ENCODE peak calls at places on chromosomes 4 and X, in five cellular contexts. Q, T, D, G and I are unnamed samples.

GRCh38 chrX:40061871-40062524 is 35.8 kb downstream of the BCOR start:
- DNase-seq in Q (no peak), T (no peak), D (peak; percentile 43), G (no peak), I (no peak)

GRCh38 chrX:49171752-49172279 is at the start of gene PLP2:
- DNase-seq in Q (peak; percentile 79), T (no peak), D (peak; percentile 89), G (peak; percentile 75), I (peak; percentile 58)

GRCh38 chr4:87068591-87069021 is 133.8 kb downstream of the AFF1 start:
- DNase-seq in Q (no peak), T (no peak), D (no peak), G (no peak), I (no peak)

GRCh38 chr4:121380448-121381147 is at the start of gene QRFPR:
- DNase-seq in Q (no peak), T (no peak), D (peak; percentile 81), G (no peak), I (no peak)

GRCh38 chrX:149151805-149152757 is 353.0 kb downstream of the IDS start:
- DNase-seq in Q (no peak), T (no peak), D (no peak), G (no peak), I (no peak)

GRCh38 chr4:140187316-140187695 is 33.3 kb upstream of the MAML3 start:
- DNase-seq in Q (no peak), T (no peak), D (no peak), G (no peak), I (no peak)

GRCh38 chr4:170137466-170137865 is 47.7 kb upstream of the AADAT start:
- DNase-seq in Q (no peak), T (no peak), D (no peak), G (no peak), I (no peak)

GRCh38 chr4:77697860-77698599 is 92.4 kb downstream of the CXCL13 start:
- DNase-seq in Q (peak; percentile 53), T (peak; percentile 10), D (no peak), G (no peak), I (peak; percentile 56)

GRCh38 chrX:20284992-20285391 is 18.3 kb upstream of the RPS6KA3 start:
- DNase-seq in Q (no peak), T (no peak), D (no peak), G (no peak), I (no peak)

GRCh38 chr4:102423375-102423774 is 77.8 kb upstream of the NFKB1 start:
- DNase-seq in Q (no peak), T (no peak), D (no peak), G (no peak), I (no peak)

GRCh38 chr4:3690576-3691152 is 75.5 kb upstream of the ADRA2C start:
- DNase-seq in Q (no peak), T (no peak), D (peak; percentile 72), G (no peak), I (no peak)

DNA sequence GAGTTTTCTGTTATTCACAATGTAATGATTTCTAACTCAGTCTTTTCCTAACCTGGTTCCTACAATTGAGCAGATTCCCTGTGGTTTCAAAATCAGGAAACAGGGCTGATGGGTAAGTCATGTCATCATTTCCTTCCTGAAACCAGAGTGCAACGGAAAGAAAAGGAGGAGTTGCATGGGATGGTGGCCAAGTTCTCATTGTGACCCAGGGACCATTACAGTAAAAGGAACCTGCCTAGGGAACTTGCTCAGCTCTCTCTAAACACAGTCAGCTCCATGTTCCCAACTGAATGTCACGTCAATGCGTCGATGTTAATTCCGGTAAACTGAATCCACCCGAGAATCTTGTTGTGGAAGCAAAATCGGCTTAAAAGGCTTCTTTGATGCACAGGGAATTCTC is 51.2 kb downstream of the LGI2 start:
- DNase-seq in Q (peak; percentile 20), T (no peak), D (no peak), G (peak; percentile 48), I (no peak)
- TF ChIP-seq EP300 in Q (peak; percentile 9), T (no peak), D (peak; percentile 91), G (peak; percentile 12), I (peak; percentile 8)

GRCh38 chr4:81049861-81050423 is 19.4 kb downstream of the BMP3 start:
- DNase-seq in Q (no peak), T (no peak), D (no peak), G (no peak), I (no peak)
- H3K4me3 ChIP-seq in Q (no peak overlapping the region), T (no peak overlapping the region), D (no peak overlapping the region), G (no peak overlapping the region), I (no peak overlapping the region)

GRCh38 chr4:95181446-95182306 is 367.1 kb downstream of the UNC5C start:
- DNase-seq in Q (no peak), T (no peak), D (peak; percentile 27), G (no peak), I (no peak)
- TF ChIP-seq EP300 in Q (no peak), T (no peak), D (no peak), G (no peak), I (no peak)

GRCh38 chr4:134687646-134688628 is 486.3 kb upstream of the PABPC4L start:
- DNase-seq in Q (no peak), T (no peak), D (no peak), G (no peak), I (no peak)
- H3K4me3 ChIP-seq in Q (no peak overlapping the region), T (no peak overlapping the region), D (no peak overlapping the region), G (no peak overlapping the region), I (no peak overlapping the region)

GRCh38 chr4:6269400-6269650 is 325 bp upstream of the WFS1 start:
- DNase-seq in Q (no peak), T (no peak), D (no peak), G (no peak), I (no peak)

GRCh38 chr4:6268650-6269399 is 825 bp upstream of the WFS1 start:
- DNase-seq in Q (no peak), T (no peak), D (no peak), G (no peak), I (no peak)

GRCh38 chr4:6270691-6271121 is 1.1 kb downstream of the WFS1 start:
- DNase-seq in Q (no peak), T (no peak), D (no peak), G (peak; percentile 54), I (no peak)

GRCh38 chr4:6271206-6271605 is 1.6 kb downstream of the WFS1 start:
- DNase-seq in Q (no peak), T (no peak), D (no peak), G (no peak), I (no peak)

DNA sequence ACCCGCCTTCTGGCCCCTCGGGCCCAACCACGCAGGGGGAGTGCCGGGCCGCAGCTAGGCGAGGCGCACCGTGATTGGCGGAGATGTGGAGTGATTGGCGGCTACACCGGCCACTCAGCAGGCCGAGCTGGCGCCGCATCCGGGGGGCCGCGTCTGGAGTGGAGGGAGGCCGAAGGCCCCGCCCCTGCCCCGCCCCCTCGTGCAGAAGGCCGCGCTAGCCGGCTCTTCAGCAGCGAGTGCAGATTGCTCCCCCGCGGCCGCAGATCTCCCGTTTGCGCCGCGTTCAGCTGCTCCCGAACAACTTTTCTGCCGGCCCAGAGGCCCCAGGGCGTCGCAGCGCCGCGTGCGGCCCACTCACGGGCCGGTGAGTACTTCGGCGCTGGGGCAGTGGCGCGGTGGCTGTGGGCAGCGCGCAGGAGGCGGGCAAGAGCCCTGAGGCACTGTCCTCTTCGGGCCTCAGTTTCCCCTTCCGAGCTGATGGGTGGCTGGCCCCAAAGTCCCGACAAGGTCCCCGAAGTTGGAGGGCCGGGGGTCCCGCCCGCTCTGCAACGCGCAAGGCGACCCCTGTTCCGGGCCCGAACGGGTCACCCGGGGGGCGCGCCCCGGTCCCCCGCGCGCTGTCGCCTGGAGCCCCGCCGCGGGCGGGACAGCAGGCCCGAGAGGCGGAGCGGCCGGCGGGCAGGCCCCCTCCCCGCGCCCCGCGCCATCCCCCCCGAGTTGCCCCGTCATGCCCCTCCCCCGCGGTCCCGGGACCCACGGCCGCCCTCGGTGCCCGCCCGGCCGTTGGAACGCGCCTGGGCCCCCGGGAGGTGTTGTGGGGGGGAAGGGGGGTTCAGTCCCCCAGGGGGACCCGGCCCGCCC is at the start of gene WFS1:
- DNase-seq in Q (peak; percentile 99), T (peak; percentile 94), D (peak; percentile 100), G (peak; percentile 99), I (peak; percentile 99)
- TF ChIP-seq EP300 in Q (no peak), T (no peak), D (no peak), G (no peak), I (no peak)